ENCODE peak calls at places on chromosomes 4 and X, in four cellular contexts. K is K562, I is HepG2, Y is H1. R is an unnamed sample.

GRCh38 chr4:23038626-23039245 is 346.0 kb downstream of the GBA3 start:
- DNase-seq in K (no peak), I (no peak), Y (no peak), R (no peak)

GRCh38 chr4:118765399-118765798 is 70.5 kb downstream of the SEC24D start:
- DNase-seq in K (peak; percentile 64), I (no peak), Y (no peak), R (peak; percentile 17)

GRCh38 chr4:86972997-86973396 is 38.2 kb downstream of the AFF1 start:
- DNase-seq in K (no peak), I (peak; percentile 72), Y (no peak), R (no peak)

GRCh38 chr4:15971068-15971801 is 8.3 kb upstream of the FGFBP2 start:
- DNase-seq in K (no peak), I (peak; percentile 9), Y (no peak), R (no peak)

GRCh38 chrX:123263246-123263757 is 79.2 kb downstream of the GRIA3 start:
- DNase-seq in K (no peak), I (no peak), Y (no peak), R (no peak)

GRCh38 chr4:27005512-27006246 is 145.0 kb downstream of the STIM2 start:
- DNase-seq in K (no peak), I (no peak), Y (no peak), R (no peak)

GRCh38 chr4:108129226-108129625 is 39.5 kb downstream of the LEF1 start:
- DNase-seq in K (no peak), I (no peak), Y (no peak), R (no peak)

GRCh38 chr4:100169796-100170485 is 20.3 kb downstream of the DDIT4L start:
- DNase-seq in K (no peak), I (no peak), Y (no peak), R (no peak)

GRCh38 chr4:110808371-110808878 is 185.5 kb upstream of the PITX2 start:
- DNase-seq in K (no peak), I (no peak), Y (no peak), R (peak; percentile 11)

GRCh38 chr4:186134254-186134653 is 29.8 kb downstream of the FAM149A start:
- DNase-seq in K (no peak), I (no peak), Y (no peak), R (no peak)

GRCh38 chrX:22057667-22058066 is 25.5 kb downstream of the PHEX start:
- DNase-seq in K (no peak), I (no peak), Y (no peak), R (no peak)

GRCh38 chrX:27444093-27444908 is 18.8 kb downstream of the PPP4R3C start:
- DNase-seq in K (no peak), I (peak; percentile 14), Y (no peak), R (no peak)

GRCh38 chr4:99405433-99406115 is 29.6 kb downstream of the ADH7 start:
- DNase-seq in K (peak; percentile 60), I (peak; percentile 74), Y (peak; percentile 21), R (peak; percentile 60)

GRCh38 chr4:106914223-106914622 is 121.9 kb downstream of the DKK2 start:
- DNase-seq in K (no peak), I (no peak), Y (no peak), R (no peak)

GRCh38 chr4:173478136-173478860 is 51.7 kb downstream of the HAND2 start:
- DNase-seq in K (no peak), I (no peak), Y (no peak), R (no peak)

GRCh38 chr4:142077048-142077447 is 440.7 kb downstream of the IL15 start:
- DNase-seq in K (no peak), I (no peak), Y (no peak), R (no peak)

GRCh38 chr4:147104768-147105167 is 159.1 kb upstream of the TTC29 start:
- DNase-seq in K (no peak), I (no peak), Y (no peak), R (no peak)

GRCh38 chr4:154004859-154005520 is 216.1 kb upstream of the SFRP2 start:
- DNase-seq in K (no peak), I (no peak), Y (no peak), R (no peak)

GRCh38 chrX:45322382-45322781 is 121.7 kb upstream of the DIPK2B start:
- DNase-seq in K (no peak), I (peak; percentile 37), Y (peak; percentile 17), R (peak; percentile 81)

GRCh38 chrX:12949205-12949926 is 25.5 kb upstream of the TMSB4X start:
- DNase-seq in K (no peak), I (no peak), Y (no peak), R (no peak)

GRCh38 chrX:24789047-24789446 is 95.3 kb downstream of the POLA1 start:
- DNase-seq in K (no peak), I (no peak), Y (no peak), R (no peak)

GRCh38 chr4:151173751-151174325 is 74.4 kb downstream of the RPS3A start:
- DNase-seq in K (no peak), I (no peak), Y (no peak), R (no peak)

GRCh38 chrX:38172596-38172995 is 48.1 kb downstream of the SRPX start:
- DNase-seq in K (no peak), I (no peak), Y (no peak), R (no peak)

GRCh38 chr4:12260453-12260852 is 831.8 kb upstream of the HS3ST1 start:
- DNase-seq in K (no peak), I (no peak), Y (no peak), R (no peak)

GRCh38 chr4:134787315-134787714 is 585.7 kb upstream of the PABPC4L start:
- DNase-seq in K (no peak), I (no peak), Y (no peak), R (no peak)

GRCh38 chrX:110346681-110347080 is 12.0 kb upstream of the RTL9 start:
- DNase-seq in K (no peak), I (no peak), Y (no peak), R (no peak)

GRCh38 chr4:75973770-75974169 is 17.0 kb downstream of the SDAD1 start:
- DNase-seq in K (no peak), I (no peak), Y (no peak), R (no peak)

GRCh38 chr4:112775801-112776200 is 138.9 kb downstream of the LARP7 start:
- DNase-seq in K (no peak), I (no peak), Y (no peak), R (no peak)

GRCh38 chr4:164438321-164438720 is 315.6 kb upstream of the SMIM31 start:
- DNase-seq in K (no peak), I (no peak), Y (no peak), R (no peak)

GRCh38 chrX:15747626-15748173 is 9.6 kb downstream of the CA5B start:
- DNase-seq in K (no peak), I (no peak), Y (no peak), R (no peak)

GRCh38 chr4:78863991-78864390 is 75.2 kb downstream of the PAQR3 start:
- DNase-seq in K (no peak), I (no peak), Y (no peak), R (no peak)

GRCh38 chrX:57251965-57252364 is 34.5 kb upstream of the FAAH2 start:
- DNase-seq in K (no peak), I (no peak), Y (no peak), R (no peak)

GRCh38 chrX:48476919-48477318 is 920 bp downstream of the FTSJ1 start:
- DNase-seq in K (no peak), I (no peak), Y (no peak), R (no peak)

GRCh38 chr4:14583331-14583730 is 418.9 kb upstream of the CPEB2 start:
- DNase-seq in K (no peak), I (no peak), Y (no peak), R (no peak)

GRCh38 chr4:158496030-158496741 is 25.5 kb upstream of the RXFP1 start:
- DNase-seq in K (peak; percentile 26), I (peak; percentile 10), Y (peak; percentile 25), R (peak; percentile 15)

GRCh38 chrX:149513713-149514427 is 8.8 kb upstream of the IDS start:
- DNase-seq in K (no peak), I (no peak), Y (no peak), R (no peak)
- TF ChIP-seq JUN in K (no peak), I (no peak), Y (no peak), R (no peak)

DNA sequence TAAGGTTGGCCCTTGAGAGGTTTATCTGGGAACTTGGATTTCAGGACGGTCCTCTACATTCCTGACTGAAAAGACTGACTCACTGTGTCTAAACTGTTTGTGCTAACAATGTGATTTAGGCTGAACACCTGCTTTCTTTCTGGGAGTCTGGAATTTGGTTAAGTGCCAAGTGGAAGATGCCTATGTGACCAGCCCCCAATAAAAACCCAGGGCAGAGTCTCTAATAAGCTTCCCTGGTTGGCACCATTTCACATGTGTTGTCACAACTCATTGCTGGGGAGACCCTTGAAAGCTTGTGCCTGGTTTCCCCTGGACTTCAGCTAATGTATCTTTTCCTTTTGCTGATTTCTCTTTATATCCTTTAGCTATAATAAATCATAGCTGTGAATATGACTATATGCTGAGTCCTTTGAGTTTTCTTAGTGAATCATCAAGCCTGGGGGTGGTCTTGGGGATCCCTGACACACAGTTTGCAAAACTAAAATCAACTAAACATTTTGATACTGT is 55.1 kb downstream of the GPR82 start:
- DNase-seq in K (no peak), I (peak; percentile 16), Y (no peak), R (peak; percentile 79)
- TF ChIP-seq RNF2 in K (no peak), I (no peak), Y (no peak), R (no peak)

GRCh38 chr4:24690436-24690835 is 104.9 kb upstream of the SOD3 start:
- DNase-seq in K (no peak), I (no peak), Y (no peak), R (no peak)
- TF ChIP-seq JUN in K (no peak), I (no peak), Y (no peak), R (no peak)

GRCh38 chrX:445727-446126 is 59.0 kb upstream of the PPP2R3B start:
- DNase-seq in K (no peak), I (no peak), Y (no peak), R (no peak)

GRCh38 chrX:446243-446642 is 59.5 kb upstream of the PPP2R3B start:
- DNase-seq in K (no peak), I (no peak), Y (peak; percentile 72), R (no peak)

GRCh38 chrX:444305-444704 is 57.6 kb upstream of the PPP2R3B start:
- DNase-seq in K (no peak), I (no peak), Y (no peak), R (no peak)

GRCh38 chrX:440636-441035 is 53.9 kb upstream of the PPP2R3B start:
- DNase-seq in K (no peak), I (no peak), Y (no peak), R (no peak)

GRCh38 chrX:443676-444210 is 57.0 kb upstream of the PPP2R3B start:
- DNase-seq in K (no peak), I (no peak), Y (no peak), R (no peak)
- TF ChIP-seq RNF2 in K (no peak), I (no peak), Y (no peak), R (no peak)

DNA sequence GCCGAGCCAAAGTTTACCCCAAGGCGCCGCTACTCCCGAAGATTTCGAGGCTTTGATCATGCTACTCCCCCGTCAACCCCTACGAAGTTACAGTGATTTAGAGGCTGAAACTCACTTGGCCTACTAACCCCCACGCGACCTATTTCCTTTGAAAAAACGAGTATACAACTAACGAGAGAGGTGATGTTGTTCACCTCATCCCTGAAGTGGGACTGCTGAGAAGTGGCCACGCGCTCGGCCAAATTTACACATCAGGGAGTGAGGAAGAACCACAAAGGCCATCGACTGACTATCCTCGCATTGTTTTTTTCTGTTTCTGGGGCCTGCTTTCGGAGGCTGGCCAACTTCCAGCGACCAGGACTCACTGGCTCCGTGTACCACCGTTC is 37.7 kb downstream of the PGRMC1 start:
- DNase-seq in K (no peak), I (no peak), Y (no peak), R (no peak)
- TF ChIP-seq JUN in K (no peak), I (no peak), Y (no peak), R (no peak)

GRCh38 chr4:90186229-90186628 is 59.0 kb downstream of the CCSER1 start:
- DNase-seq in K (no peak), I (no peak), Y (no peak), R (no peak)
- TF ChIP-seq RNF2 in K (no peak), I (no peak), Y (no peak), R (no peak)

GRCh38 chrX:41661366-41662095 is 27.2 kb upstream of the GPR34 start:
- DNase-seq in K (no peak), I (no peak), Y (no peak), R (no peak)
- TF ChIP-seq JUN in K (no peak), I (no peak), Y (no peak), R (no peak)

R was measured in A549.